ENCODE peak calls at places on chromosomes 2 and 18, in ten cellular contexts. A is HFFc6, X is NCI-H1105, E is NCI-H1436 treated with DMSO at 0.1 percent for 48 hours, P is frontal cortex, D is T-helper 2 cell, V is iPS-NIHi11, C is HS-27A, R is LoVo, O is foreskin melanocyte. Q is an unnamed sample.

GRCh38 chr2:9699139-9699823 is 68.5 kb upstream of the YWHAQ start:
- DNase-seq in C (no peak), V (no peak), P (no peak), A (peak), D (no peak), X (no peak), R (peak), O (no peak), E (no peak), Q (no peak)

GRCh38 chr2:195664528-195664927 is 7.5 kb downstream of the SLC39A10 start:
- DNase-seq in D (no peak), X (no peak), V (no peak), P (no peak), C (no peak), E (no peak), A (no peak), R (no peak), O (no peak), Q (no peak)

GRCh38 chr2:109433926-109434325 is 179.8 kb downstream of the SEPTIN10 start:
- DNase-seq in A (no peak), X (no peak), V (no peak), P (no peak), O (no peak), R (no peak), E (no peak), C (no peak), D (no peak), Q (no peak)

GRCh38 chr18:49026501-49027378 is 76.0 kb upstream of the SMAD7 start:
- DNase-seq in O (no peak), D (no peak), A (no peak), R (no peak), E (no peak), P (no peak), X (no peak), V (no peak), C (no peak), Q (no peak)

GRCh38 chr18:76408480-76409067 is 86.5 kb downstream of the ZNF516 start:
- DNase-seq in C (no peak), X (no peak), D (no peak), R (no peak), O (no peak), V (no peak), A (no peak), P (no peak), E (no peak), Q (no peak)

GRCh38 chr2:176158855-176159677 is 2.0 kb downstream of the HOXD3 start:
- DNase-seq in R (no peak), O (no peak), V (no peak), D (no peak), C (no peak), P (no peak), X (no peak), E (no peak), A (no peak), Q (no peak)

GRCh38 chr18:26421931-26422330 is 126.4 kb downstream of the KCTD1 start:
- DNase-seq in A (no peak), D (no peak), E (no peak), C (no peak), X (no peak), R (no peak), V (no peak), O (no peak), P (no peak), Q (no peak)

GRCh38 chr2:157722580-157723234 is 94.0 kb upstream of the ACVR1C start:
- DNase-seq in E (no peak), A (peak), V (no peak), X (peak), D (no peak), R (no peak), C (no peak), P (no peak), O (peak), Q (no peak)

GRCh38 chr2:179569834-179570233 is 291.6 kb downstream of the ZNF385B start:
- DNase-seq in C (no peak), P (no peak), V (no peak), O (no peak), E (no peak), D (no peak), R (no peak), A (peak), X (no peak), Q (no peak)

Q was measured in esophagus muscularis mucosa.